ENCODE peak calls at places on chromosome 9, in four cellular contexts. N, P, S and X are unnamed samples.
A peak's percentile ranks its signal among the peaks of the same experiment; 100 is the strongest.

GRCh38 chr9:92807757-92808725 is 43.4 kb upstream of the BICD2 start:
- DNase-seq in N (no peak), P (no peak), S (no peak), X (no peak)

GRCh38 chr9:98906273-98907040 is 37.2 kb upstream of the COL15A1 start:
- DNase-seq in N (peak; percentile 67), P (no peak), S (no peak), X (no peak)

GRCh38 chr9:78972303-78973002 is 599.3 kb upstream of the TLE4 start:
- DNase-seq in N (no peak), P (no peak), S (no peak), X (no peak)

GRCh38 chr9:126947529-126947928 is 32.9 kb downstream of the RALGPS1 start:
- DNase-seq in N (no peak), P (peak; percentile 17), S (no peak), X (peak; percentile 16)

GRCh38 chr9:107906074-107906473 is 416.5 kb upstream of the KLF4 start:
- DNase-seq in N (no peak), P (no peak), S (no peak), X (no peak)

GRCh38 chr9:94944623-94945022 is 218.1 kb downstream of the AOPEP start:
- DNase-seq in N (no peak), P (no peak), S (no peak), X (no peak)

GRCh38 chr9:8868632-8869031 is 1069.1 kb upstream of the DMAC1 start:
- DNase-seq in N (no peak), P (no peak), S (no peak), X (no peak)

GRCh38 chr9:108953983-108954574 is 19.9 kb downstream of the ABITRAM start:
- DNase-seq in N (peak; percentile 28), P (no peak), S (no peak), X (peak; percentile 37)

GRCh38 chr9:115593587-115594091 is 475.7 kb upstream of the TNC start:
- DNase-seq in N (peak; percentile 13), P (no peak), S (no peak), X (peak; percentile 23)

GRCh38 chr9:25537857-25538256 is 140.4 kb downstream of the TUSC1 start:
- DNase-seq in N (no peak), P (no peak), S (no peak), X (no peak)

GRCh38 chr9:124220551-124221451 is 36.9 kb upstream of the NEK6 start:
- DNase-seq in N (no peak), P (no peak), S (no peak), X (no peak)

GRCh38 chr9:130110596-130111021 is 56.9 kb downstream of the GPR107 start:
- DNase-seq in N (no peak), P (no peak), S (no peak), X (no peak)

GRCh38 chr9:120928720-120929389 is 2.3 kb upstream of the TRAF1 start:
- DNase-seq in N (no peak), P (no peak), S (no peak), X (no peak)

DNA sequence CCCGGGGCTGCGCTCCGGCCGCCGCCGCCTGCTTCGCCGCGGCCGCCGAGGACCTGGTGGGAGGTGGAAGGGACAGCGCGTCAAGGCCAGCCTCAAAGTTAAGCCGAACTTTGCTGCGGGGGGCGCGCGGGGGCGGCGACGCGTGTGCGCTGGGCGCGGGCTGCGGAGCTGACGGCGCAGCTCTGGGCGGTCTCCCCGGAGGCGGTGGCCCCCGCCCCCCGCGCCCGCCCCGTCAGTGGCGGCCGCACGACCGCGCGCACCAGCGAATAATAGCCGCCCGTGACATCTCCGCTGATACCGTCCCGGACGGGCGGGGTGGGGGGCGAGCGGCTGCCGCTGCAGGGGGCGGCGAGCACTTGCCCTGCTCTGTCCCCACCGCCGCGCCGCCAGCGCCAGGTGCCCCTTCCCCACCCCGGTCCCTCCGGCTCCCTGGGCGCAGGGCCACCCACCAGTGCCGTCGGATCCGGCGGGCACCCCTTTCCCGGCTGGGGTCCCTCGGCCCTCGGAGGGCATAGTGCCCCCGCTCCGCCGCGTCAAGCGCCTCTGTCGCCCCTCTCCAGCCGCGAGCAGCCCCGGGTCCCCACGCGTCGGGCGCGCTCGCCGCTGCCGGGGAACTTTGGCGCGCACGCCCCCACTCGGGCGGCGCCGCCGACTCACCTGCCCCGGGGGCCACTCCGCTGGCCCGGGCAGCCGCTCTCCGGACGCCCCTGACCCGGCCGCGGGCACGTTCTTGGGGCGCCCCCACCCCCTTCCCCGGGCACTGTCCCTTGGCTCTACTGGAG is 772 bp upstream of the FAM78A start:
- DNase-seq in N (peak; percentile 93), P (no peak), S (no peak), X (no peak)
- H3K4me3 ChIP-seq in N (peak overlapping the region; percentile 65), P (peak overlapping the region; percentile 42), S (peak overlapping the region; percentile 99), X (peak overlapping the region; percentile 41)

GRCh38 chr9:18594837-18595236 is 120.9 kb downstream of the ADAMTSL1 start:
- DNase-seq in N (no peak), P (no peak), S (no peak), X (no peak)
- TF ChIP-seq ATF3 in N (no peak), P (no peak), S (no peak), X (no peak)

GRCh38 chr9:134503301-134504105 is 138.1 kb upstream of the COL5A1 start:
- DNase-seq in N (no peak), P (no peak), S (no peak), X (no peak)
- H2AFZ ChIP-seq in N (no peak overlapping the region), P (no peak overlapping the region), S (no peak overlapping the region), X (no peak overlapping the region)

GRCh38 chr9:136349546-136349945 is 14.0 kb downstream of the DNLZ start:
- DNase-seq in N (no peak), P (no peak), S (no peak), X (no peak)

GRCh38 chr9:136346157-136346481 is 17.4 kb downstream of the DNLZ start:
- DNase-seq in N (no peak), P (no peak), S (no peak), X (no peak)

GRCh38 chr9:136348691-136349090 is 14.9 kb downstream of the DNLZ start:
- DNase-seq in N (no peak), P (no peak), S (no peak), X (no peak)

GRCh38 chr9:136346927-136347465 is 16.5 kb downstream of the DNLZ start:
- DNase-seq in N (no peak), P (no peak), S (no peak), X (no peak)

DNA sequence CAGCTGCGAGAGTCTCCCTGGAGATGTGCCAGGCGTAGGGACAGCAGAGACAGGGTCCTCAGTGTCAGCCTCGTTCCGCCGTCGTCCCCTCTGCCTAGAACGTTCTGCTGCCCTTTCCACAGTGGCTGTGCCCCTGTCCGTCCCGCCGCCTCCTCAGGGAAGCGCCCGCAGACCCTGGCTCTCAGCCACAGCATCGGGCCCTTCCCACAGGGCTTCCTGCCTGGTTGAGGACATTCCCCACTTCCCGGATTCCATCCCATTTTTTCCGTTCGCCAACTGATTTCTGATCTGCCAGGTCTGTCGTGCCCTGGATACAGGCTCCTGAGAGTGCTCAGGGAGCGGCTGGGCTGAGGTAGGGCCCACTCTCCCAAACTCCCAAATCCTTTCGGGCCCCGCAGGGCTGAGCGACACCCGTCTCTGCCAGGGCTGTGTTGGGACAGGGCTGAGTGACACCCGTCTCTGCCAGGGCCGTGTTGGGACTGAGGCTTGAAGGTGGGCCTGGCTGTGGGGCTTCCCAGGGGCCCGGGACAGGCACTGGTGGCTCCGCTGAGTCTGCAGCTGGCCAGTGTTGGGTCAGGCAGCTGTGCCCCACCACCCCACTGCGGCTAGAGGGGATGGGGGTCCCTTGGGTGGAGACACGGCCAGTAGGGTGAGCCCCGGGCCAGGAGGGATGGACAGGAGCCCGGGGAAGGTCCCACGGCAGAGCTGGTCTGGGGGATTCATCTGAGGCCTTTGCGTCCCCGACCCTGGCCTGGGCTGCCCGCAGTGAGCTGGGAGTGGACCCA is 15.9 kb downstream of the DNLZ start:
- DNase-seq in N (no peak), P (no peak), S (no peak), X (no peak)
- H3K4me3 ChIP-seq in N (no peak overlapping the region), P (no peak overlapping the region), S (no peak overlapping the region), X (no peak overlapping the region)

DNA sequence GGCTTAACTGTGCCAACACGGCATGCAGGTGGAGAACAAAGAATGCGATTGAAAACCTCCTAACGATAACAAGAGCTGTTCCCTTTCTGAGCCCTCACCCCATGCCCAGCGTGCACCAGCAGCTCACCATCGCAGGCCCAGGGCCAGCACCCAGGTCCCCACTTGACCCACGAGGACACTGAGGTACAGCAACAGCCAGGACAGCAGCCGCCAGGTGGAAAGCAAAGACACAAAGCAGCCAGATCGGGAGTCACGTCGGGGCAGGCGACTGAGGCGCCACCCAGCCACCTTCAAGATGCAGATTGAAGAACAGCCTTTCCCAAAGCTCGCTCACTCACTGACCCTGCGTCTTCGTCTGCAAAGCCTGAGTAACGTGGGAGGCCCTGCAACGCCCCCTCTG is 6.9 kb upstream of the SEC16A start:
- DNase-seq in N (no peak), P (no peak), S (no peak), X (no peak)
- TF ChIP-seq ATF3 in N (no peak), P (no peak), S (no peak), X (no peak)

DNA sequence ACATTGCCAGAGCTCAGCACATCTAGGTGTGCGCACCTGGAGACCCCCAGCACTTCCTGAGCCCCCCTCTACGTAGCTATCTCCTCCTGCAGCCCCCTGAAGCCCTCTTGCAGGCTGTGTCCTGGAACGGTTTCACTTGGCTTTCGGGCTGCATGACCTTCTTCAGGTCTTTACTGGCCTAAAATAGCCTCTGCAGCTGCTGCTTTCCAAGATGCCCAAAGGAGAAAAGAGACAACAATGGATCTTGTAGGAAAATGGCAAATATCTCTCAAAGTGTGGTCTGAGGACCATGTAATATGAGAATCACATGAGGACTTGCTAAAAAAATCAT is 6.6 kb upstream of the ERMP1 start:
- DNase-seq in N (no peak), P (no peak), S (no peak), X (no peak)
- H2AFZ ChIP-seq in N (peak overlapping the region; percentile 92), P (peak overlapping the region; percentile 75), S (no peak overlapping the region), X (peak overlapping the region; percentile 55)

DNA sequence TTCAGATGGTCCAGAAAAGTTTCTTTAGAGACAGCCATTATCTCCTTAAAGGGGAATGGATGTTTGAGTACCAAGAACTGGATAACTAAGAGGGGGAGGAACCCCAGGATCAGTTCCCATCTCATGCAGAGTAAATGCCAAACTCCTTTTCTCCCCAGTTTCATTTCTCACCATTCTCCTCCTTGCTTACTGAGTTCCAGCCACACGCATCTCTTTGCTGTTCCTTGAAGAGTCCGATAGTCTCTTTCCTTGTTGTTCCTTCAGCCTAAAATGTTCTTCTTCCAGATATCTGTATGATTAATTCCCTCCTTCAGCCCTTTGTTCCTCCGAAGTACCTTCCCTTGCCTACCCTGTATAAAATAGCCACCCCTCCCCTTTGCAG is 30.0 kb downstream of the KDM4C start:
- DNase-seq in N (no peak), P (no peak), S (no peak), X (no peak)
- H3K4me3 ChIP-seq in N (no peak overlapping the region), P (no peak overlapping the region), S (no peak overlapping the region), X (peak overlapping the region; percentile 13)

GRCh38 chr9:133773889-133774655 is 35.9 kb upstream of the SARDH start:
- DNase-seq in N (no peak), P (no peak), S (no peak), X (no peak)
- TF ChIP-seq ATF3 in N (no peak), P (no peak), S (no peak), X (no peak)